ENCODE peak calls at places on chromosomes 6 and 20, in four cellular contexts. P is H9, L is mesendoderm, W is IMR-90. E is an unnamed sample.
A peak's percentile ranks its signal among the peaks of the same experiment; 100 is the strongest.

GRCh38 chr6:65999288-65999791 is 292.3 kb upstream of the EYS start:
- DNase-seq in P (no peak), L (no peak), W (no peak), E (no peak)

GRCh38 chr6:28312939-28313338 is 23.0 kb downstream of the ZSCAN31 start:
- DNase-seq in P (peak; percentile 36), L (no peak), W (no peak), E (no peak)

GRCh38 chr20:64029293-64030117 is 6.5 kb upstream of the C20orf204 start:
- DNase-seq in P (no peak), L (no peak), W (no peak), E (no peak)

GRCh38 chr6:73675466-73676098 is 20.4 kb upstream of the CD109 start:
- DNase-seq in P (peak; percentile 68), L (peak; percentile 70), W (peak; percentile 81), E (peak; percentile 75)

GRCh38 chr20:51700809-51701285 is 67.3 kb downstream of the ATP9A start:
- DNase-seq in P (peak; percentile 50), L (peak; percentile 71), W (peak; percentile 45), E (no peak)

GRCh38 chr6:51514396-51515051 is 572.9 kb downstream of the PKHD1 start:
- DNase-seq in P (no peak), L (no peak), W (no peak), E (peak; percentile 31)

GRCh38 chr6:84597238-84597875 is 167.0 kb downstream of the TBX18 start:
- DNase-seq in P (no peak), L (no peak), W (no peak), E (no peak)

GRCh38 chr20:53900380-53900999 is 169.9 kb downstream of the BCAS1 start:
- DNase-seq in P (no peak), L (no peak), W (peak; percentile 95), E (no peak)

GRCh38 chr6:23173231-23173630 is 603.9 kb downstream of the HDGFL1 start:
- DNase-seq in P (no peak), L (no peak), W (peak; percentile 40), E (no peak)

GRCh38 chr6:97925504-97925903 is 642.5 kb upstream of the MMS22L start:
- DNase-seq in P (no peak), L (peak; percentile 42), W (no peak), E (no peak)

GRCh38 chr6:19569563-19569962 is 267.6 kb upstream of the ID4 start:
- DNase-seq in P (no peak), L (no peak), W (no peak), E (peak; percentile 4)

GRCh38 chr20:32574296-32575226 is 10.6 kb downstream of the NOL4L start:
- DNase-seq in P (peak; percentile 64), L (peak; percentile 83), W (peak; percentile 88), E (no peak)

GRCh38 chr6:12886961-12887775 is 170.6 kb downstream of the PHACTR1 start:
- DNase-seq in P (peak; percentile 65), L (peak; percentile 9), W (no peak), E (no peak)

GRCh38 chr6:7045331-7045730 is 62.4 kb upstream of the RREB1 start:
- DNase-seq in P (no peak), L (no peak), W (no peak), E (no peak)

GRCh38 chr6:68559052-68559451 is 76.0 kb upstream of the ADGRB3 start:
- DNase-seq in P (no peak), L (peak; percentile 69), W (no peak), E (no peak)

GRCh38 chr6:81613606-81614005 is 138.9 kb downstream of the TENT5A start:
- DNase-seq in P (no peak), L (no peak), W (peak; percentile 88), E (no peak)

GRCh38 chr6:1724124-1724523 is 114.4 kb downstream of the FOXC1 start:
- DNase-seq in P (no peak), L (peak; percentile 76), W (no peak), E (no peak)

GRCh38 chr20:20824924-20825584 is 112.6 kb upstream of the RALGAPA2 start:
- DNase-seq in P (peak; percentile 71), L (peak; percentile 76), W (peak; percentile 2), E (peak; percentile 61)

GRCh38 chr6:10073326-10073725 is 341.5 kb downstream of the TFAP2A start:
- DNase-seq in P (no peak), L (no peak), W (no peak), E (no peak)

GRCh38 chr6:134420638-134421181 is 102.8 kb upstream of the SGK1 start:
- DNase-seq in P (no peak), L (peak; percentile 66), W (peak; percentile 90), E (no peak)

GRCh38 chr6:77092971-77093370 is 370.3 kb downstream of the HTR1B start:
- DNase-seq in P (no peak), L (no peak), W (peak; percentile 85), E (no peak)

GRCh38 chr20:32970973-32971300 is 33.3 kb downstream of the SUN5 start:
- DNase-seq in P (peak; percentile 21), L (no peak), W (no peak), E (no peak)

GRCh38 chr6:143980921-143981320 is 27.1 kb downstream of the PLAGL1 start:
- DNase-seq in P (no peak), L (no peak), W (no peak), E (no peak)

GRCh38 chr20:41483553-41483930 is 116.9 kb upstream of the EMILIN3 start:
- DNase-seq in P (no peak), L (no peak), W (peak; percentile 60), E (no peak)

GRCh38 chr6:36657942-36658544 is 20.5 kb upstream of the CDKN1A start:
- DNase-seq in P (no peak), L (no peak), W (peak; percentile 82), E (no peak)

GRCh38 chr6:934686-935085 is 241.7 kb upstream of the EXOC2 start:
- DNase-seq in P (no peak), L (no peak), W (no peak), E (no peak)

GRCh38 chr6:5540375-5540774 is 279.1 kb downstream of the FARS2 start:
- DNase-seq in P (no peak), L (no peak), W (no peak), E (no peak)

GRCh38 chr6:3414704-3415453 is 42.0 kb downstream of the SLC22A23 start:
- DNase-seq in P (peak; percentile 64), L (peak; percentile 79), W (peak; percentile 75), E (no peak)

GRCh38 chr6:11585426-11586016 is 48.0 kb downstream of the TMEM170B start:
- DNase-seq in P (no peak), L (peak; percentile 73), W (peak; percentile 79), E (peak; percentile 43)

GRCh38 chr6:11589261-11589660 is 51.7 kb downstream of the TMEM170B start:
- DNase-seq in P (no peak), L (no peak), W (peak; percentile 6), E (no peak)

GRCh38 chr6:11586117-11586516 is 48.6 kb downstream of the TMEM170B start:
- DNase-seq in P (no peak), L (no peak), W (no peak), E (no peak)

GRCh38 chr6:11584264-11584663 is 46.7 kb downstream of the TMEM170B start:
- DNase-seq in P (no peak), L (peak; percentile 68), W (peak; percentile 71), E (no peak)

GRCh38 chr6:11586574-11586973 is 49.0 kb downstream of the TMEM170B start:
- DNase-seq in P (no peak), L (peak; percentile 72), W (peak; percentile 94), E (peak; percentile 39)
- H2BK15ac ChIP-seq in P (no peak overlapping the region), L (no peak overlapping the region), W (peak overlapping the region; percentile 93), E (no peak overlapping the region)

GRCh38 chr6:79267128-79267527 is 32.6 kb upstream of the HMGN3 start:
- DNase-seq in P (no peak), L (no peak), W (no peak), E (no peak)
- H2BK15ac ChIP-seq in P (no peak overlapping the region), L (no peak overlapping the region), W (no peak overlapping the region), E (no peak overlapping the region)

DNA sequence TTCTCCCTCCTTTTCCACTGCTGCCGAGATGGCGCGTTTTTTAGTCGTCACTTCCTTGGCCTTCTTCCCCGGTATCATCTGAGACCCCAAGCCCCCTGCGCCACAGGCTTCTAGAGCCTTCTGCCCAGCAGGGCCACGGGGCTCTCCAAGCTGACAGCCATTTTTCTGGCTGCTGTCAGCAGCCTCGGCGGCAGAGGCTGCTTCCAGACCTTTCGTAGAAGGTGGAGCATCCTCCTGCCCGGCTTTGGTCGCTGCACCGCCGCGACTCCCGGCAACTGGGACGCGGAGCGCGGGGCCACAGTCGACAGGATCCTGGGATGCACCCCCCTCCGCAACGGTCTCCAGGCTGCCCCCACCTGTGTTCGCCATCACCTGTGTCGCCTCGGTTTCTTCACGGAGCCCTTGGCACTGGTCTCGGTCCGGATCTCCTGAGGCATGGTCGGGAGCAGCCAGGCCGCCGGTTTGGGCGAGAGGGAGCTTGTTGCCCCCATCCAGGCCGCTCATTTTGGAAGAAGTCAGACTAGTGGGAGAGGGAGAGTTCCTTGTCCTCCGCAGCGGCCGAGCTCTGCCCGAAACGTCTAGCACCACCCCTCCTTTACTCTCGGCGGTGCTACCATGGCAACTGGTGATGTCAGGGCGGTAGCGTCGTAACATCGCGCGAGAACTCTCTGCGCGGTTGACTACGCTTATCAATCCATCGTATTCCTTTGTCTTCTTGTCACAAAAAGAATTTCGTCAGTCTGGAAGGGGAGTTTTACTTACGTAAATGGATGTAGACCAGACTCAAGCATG is at the start of gene TSPYL4:
- DNase-seq in P (peak; percentile 96), L (peak; percentile 99), W (peak; percentile 97), E (peak; percentile 96)
- H2BK15ac ChIP-seq in P (no peak within 1 kb of the TSS), L (no peak within 1 kb of the TSS), W (peak within 1 kb of the TSS; percentile 67), E (peak within 1 kb of the TSS; percentile 69)

GRCh38 chr6:164195605-164196004 is 781.1 kb downstream of the QKI start:
- DNase-seq in P (no peak), L (no peak), W (no peak), E (no peak)
- H2BK15ac ChIP-seq in P (no peak overlapping the region), L (no peak overlapping the region), W (no peak overlapping the region), E (no peak overlapping the region)

DNA sequence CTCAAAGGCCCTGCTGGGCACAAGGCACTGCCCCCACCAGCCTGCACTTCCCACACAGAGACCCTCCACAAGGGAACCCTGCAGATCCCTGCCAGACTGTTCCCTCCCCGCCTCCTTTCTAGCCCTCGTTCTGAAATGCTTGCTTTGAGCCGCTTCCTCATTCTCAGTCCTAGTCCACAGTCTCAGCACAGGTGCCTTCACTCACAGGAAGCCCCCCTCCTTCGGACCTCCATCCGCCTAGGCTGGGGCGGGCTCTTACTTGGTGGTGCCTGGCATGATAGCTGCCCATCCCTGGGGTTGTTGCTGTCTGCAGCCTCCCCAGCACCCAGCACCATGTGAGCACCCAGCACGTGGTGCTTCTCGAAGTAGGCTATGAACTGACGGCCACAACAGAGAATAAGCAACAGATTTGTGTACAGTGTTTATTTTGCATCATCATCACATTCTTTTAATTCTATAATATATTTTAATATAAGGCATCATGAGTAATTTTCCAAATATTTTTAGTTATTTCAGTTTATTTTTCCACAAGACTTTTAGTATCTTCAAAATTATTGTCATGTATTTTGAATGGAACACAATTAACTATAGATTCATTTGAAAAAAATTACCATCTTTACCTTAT is 12.3 kb downstream of the CST5 start:
- DNase-seq in P (peak; percentile 61), L (no peak), W (no peak), E (no peak)
- H2BK15ac ChIP-seq in P (no peak overlapping the region), L (no peak overlapping the region), W (no peak overlapping the region), E (peak overlapping the region; percentile 78)

DNA sequence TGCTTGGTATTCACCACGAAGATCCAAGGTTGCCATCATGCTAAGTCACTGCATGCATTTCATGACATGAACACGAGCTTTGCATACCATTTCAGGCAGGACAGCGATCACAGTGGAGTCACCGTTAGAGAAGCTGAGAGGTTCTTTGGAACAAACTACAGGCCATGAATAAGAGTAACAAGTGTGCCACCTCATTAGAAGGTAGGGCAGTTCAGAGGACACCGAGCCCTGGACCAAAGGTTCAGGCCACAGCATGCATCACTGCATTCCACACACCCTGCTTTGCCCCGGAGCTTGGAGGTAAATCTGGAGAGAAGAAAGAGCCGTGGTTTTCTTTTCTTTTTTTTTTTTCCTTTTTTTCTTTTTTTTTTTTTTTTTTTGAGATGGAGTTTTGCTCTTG is 66.9 kb upstream of the CDH4 start:
- DNase-seq in P (no peak), L (no peak), W (no peak), E (no peak)
- H2BK15ac ChIP-seq in P (no peak overlapping the region), L (no peak overlapping the region), W (peak overlapping the region; percentile 97), E (no peak overlapping the region)

E was measured in neuronal stem cell.